ENCODE peak calls at places on chromosomes 13 and 19, in eight cellular contexts. E is left kidney; O is nephron progenitor cell; G is CD8-positive, alpha-beta T cell; M is stimulated activated CD4-positive, alpha-beta T cell treated with anti-CD3 and anti-CD28 coated beads, Interleukin-4, amount 100 ng/mL, for 24 hours; L is B cell; X is type B pancreatic cell; V is substantia nigra. Z is an unnamed sample.

GRCh38 chr19:31105761-31106160 is 243.5 kb downstream of the TSHZ3 start:
- DNase-seq in X (no peak), L (no peak), E (no peak), V (no peak), M (no peak), O (no peak), G (no peak), Z (no peak)

GRCh38 chr13:28584873-28585317 is 74.0 kb upstream of the POMP start:
- DNase-seq in V (no peak), L (no peak), G (no peak), X (no peak), E (no peak), O (no peak), M (no peak), Z (no peak)

GRCh38 chr19:41537789-41538188 is 38.2 kb upstream of the CEACAM21 start:
- DNase-seq in G (no peak), M (peak; percentile 49), V (no peak), O (no peak), L (no peak), E (no peak), X (no peak), Z (no peak)

GRCh38 chr13:113926301-113926761 is 47.5 kb downstream of the C13orf46 start:
- DNase-seq in V (no peak), E (no peak), L (no peak), X (peak; percentile 57), M (no peak), G (no peak), O (no peak), Z (no peak)

GRCh38 chr13:20773194-20774080 is at the start of gene EEF1AKMT1:
- DNase-seq in L (peak; percentile 88), X (peak; percentile 96), O (peak; percentile 96), E (peak; percentile 98), M (peak; percentile 95), G (peak; percentile 91), V (peak; percentile 79), Z (peak; percentile 88)

GRCh38 chr19:49997709-49998108 is 27.5 kb downstream of the VRK3 start:
- DNase-seq in E (peak; percentile 75), L (peak; percentile 55), G (no peak), V (no peak), O (peak; percentile 26), M (peak; percentile 14), X (no peak), Z (no peak)

GRCh38 chr19:16824658-16825311 is 4.4 kb upstream of the SIN3B start:
- DNase-seq in L (no peak), X (no peak), V (no peak), O (no peak), E (no peak), G (no peak), M (no peak), Z (no peak)

GRCh38 chr13:113196970-113197737 is 11.3 kb downstream of the PCID2 start:
- DNase-seq in G (no peak), L (no peak), M (no peak), E (no peak), O (no peak), V (no peak), X (no peak), Z (no peak)

GRCh38 chr19:17847538-17848366 is at the start of gene JAK3:
- DNase-seq in V (peak; percentile 10), O (peak; percentile 86), M (peak; percentile 92), L (peak; percentile 82), X (peak; percentile 81), G (peak; percentile 57), E (peak; percentile 94), Z (peak; percentile 69)

GRCh38 chr13:99766641-99767045 is 204.9 kb downstream of the ZIC5 start:
- DNase-seq in L (no peak), V (no peak), O (no peak), G (no peak), M (no peak), X (no peak), E (no peak), Z (no peak)

GRCh38 chr19:13160557-13160956 is 10.3 kb downstream of the IER2 start:
- DNase-seq in X (no peak), E (no peak), L (no peak), G (no peak), V (no peak), O (no peak), M (no peak), Z (no peak)

GRCh38 chr13:99384468-99384867 is 77.3 kb upstream of the GPR183 start:
- DNase-seq in X (no peak), O (no peak), L (no peak), V (no peak), M (no peak), G (peak; percentile 38), E (no peak), Z (peak; percentile 39)

GRCh38 chr13:31987071-31987470 is 44.5 kb upstream of the FRY start:
- DNase-seq in V (no peak), L (no peak), M (no peak), E (no peak), X (no peak), G (no peak), O (no peak), Z (no peak)

GRCh38 chr19:18290250-18291018 is 9.0 kb upstream of the JUND start:
- DNase-seq in L (peak; percentile 88), G (peak; percentile 63), M (peak; percentile 93), E (no peak), V (no peak), O (no peak), X (no peak), Z (no peak)

GRCh38 chr19:827710-828321 is at the start of gene AZU1:
- DNase-seq in G (no peak), X (no peak), L (no peak), V (no peak), M (no peak), O (no peak), E (no peak), Z (no peak)

GRCh38 chr13:23915308-23915707 is 18.0 kb upstream of the C1QTNF9B start:
- DNase-seq in L (no peak), M (no peak), E (peak; percentile 19), X (no peak), G (no peak), O (no peak), V (no peak), Z (no peak)

GRCh38 chr13:79918620-79919019 is 422.3 kb downstream of the SPRY2 start:
- DNase-seq in E (no peak), O (no peak), M (no peak), L (no peak), V (no peak), G (no peak), X (no peak), Z (no peak)

GRCh38 chr19:495440-496332 is 600 bp upstream of the MADCAM1 start:
- DNase-seq in L (peak; percentile 68), V (no peak), G (no peak), E (peak; percentile 66), O (peak; percentile 77), X (peak; percentile 77), M (peak; percentile 40), Z (no peak)

GRCh38 chr13:19587635-19588300 is 26.4 kb upstream of the TPTE2 start:
- DNase-seq in O (no peak), G (no peak), M (peak; percentile 40), X (no peak), L (no peak), E (peak; percentile 70), V (no peak), Z (no peak)

GRCh38 chr13:74554581-74555290 is 420.5 kb upstream of the KLF12 start:
- DNase-seq in M (no peak), E (no peak), V (no peak), X (no peak), L (no peak), G (no peak), O (no peak), Z (no peak)

GRCh38 chr19:48301886-48302599 is 23.3 kb upstream of the EMP3 start:
- DNase-seq in M (no peak), G (no peak), L (no peak), X (no peak), V (no peak), O (no peak), E (no peak), Z (no peak)

GRCh38 chr13:84433024-84433423 is 550.8 kb upstream of the SLITRK1 start:
- DNase-seq in E (no peak), M (no peak), O (no peak), V (no peak), G (no peak), X (no peak), L (no peak), Z (no peak)

Z was measured in anterior cingulate cortex.